ENCODE peak calls at places on chromosomes 11 and 22, in seven cellular contexts. One of them, this sample, is unnamed.

GRCh38 chr11:14380947-14381555 is 22.1 kb upstream of the RRAS2 start:
- DNase-seq in pancreas: peak
- DNase-seq in fibroblast of mammary gland: no peak
- DNase-seq in GM13977: no peak
- DNase-seq in stomach: peak
- DNase-seq in cardiac muscle cell: peak
- DNase-seq in IMR-90: peak
- DNase-seq in this sample: peak

GRCh38 chr11:79055866-79056632 is 384.8 kb downstream of the TENM4 start:
- DNase-seq in stomach: no peak
- DNase-seq in fibroblast of mammary gland: peak
- DNase-seq in cardiac muscle cell: peak
- DNase-seq in IMR-90: peak
- DNase-seq in pancreas: no peak
- DNase-seq in GM13977: no peak
- DNase-seq in this sample: no peak

GRCh38 chr22:47045691-47046410 is 283.4 kb downstream of the TBC1D22A start:
- DNase-seq in IMR-90: no peak
- DNase-seq in cardiac muscle cell: no peak
- DNase-seq in stomach: no peak
- DNase-seq in fibroblast of mammary gland: no peak
- DNase-seq in GM13977: no peak
- DNase-seq in pancreas: peak
- DNase-seq in this sample: peak

GRCh38 chr11:115745545-115746265 is 241.5 kb upstream of the CADM1 start:
- DNase-seq in pancreas: no peak
- DNase-seq in IMR-90: no peak
- DNase-seq in cardiac muscle cell: no peak
- DNase-seq in fibroblast of mammary gland: no peak
- DNase-seq in stomach: no peak
- DNase-seq in GM13977: no peak
- DNase-seq in this sample: peak

GRCh38 chr22:44074286-44074984 is 50.3 kb downstream of the PARVB start:
- DNase-seq in IMR-90: no peak
- DNase-seq in cardiac muscle cell: no peak
- DNase-seq in GM13977: no peak
- DNase-seq in fibroblast of mammary gland: no peak
- DNase-seq in pancreas: no peak
- DNase-seq in stomach: no peak
- DNase-seq in this sample: no peak

GRCh38 chr11:1675536-1676253 is 21.3 kb upstream of the KRTAP5-6 start:
- DNase-seq in GM13977: no peak
- DNase-seq in IMR-90: no peak
- DNase-seq in stomach: no peak
- DNase-seq in fibroblast of mammary gland: no peak
- DNase-seq in cardiac muscle cell: no peak
- DNase-seq in pancreas: no peak
- DNase-seq in this sample: no peak

GRCh38 chr11:12888525-12889158 is 120.5 kb upstream of the RASSF10 start:
- DNase-seq in pancreas: peak
- DNase-seq in GM13977: peak
- DNase-seq in cardiac muscle cell: peak
- DNase-seq in stomach: peak
- DNase-seq in IMR-90: peak
- DNase-seq in fibroblast of mammary gland: peak
- DNase-seq in this sample: peak

GRCh38 chr11:44946268-44946667 is 4.4 kb downstream of the TP53I11 start:
- DNase-seq in pancreas: peak
- DNase-seq in stomach: no peak
- DNase-seq in GM13977: no peak
- DNase-seq in IMR-90: no peak
- DNase-seq in fibroblast of mammary gland: peak
- DNase-seq in cardiac muscle cell: no peak
- DNase-seq in this sample: peak

GRCh38 chr11:75524576-75525432 is 937 bp downstream of the GDPD5 start:
- DNase-seq in IMR-90: peak
- DNase-seq in cardiac muscle cell: peak
- DNase-seq in pancreas: peak
- DNase-seq in stomach: peak
- DNase-seq in fibroblast of mammary gland: peak
- DNase-seq in GM13977: peak
- DNase-seq in this sample: peak

GRCh38 chr11:22539851-22540376 is 85.7 kb downstream of the FANCF start:
- DNase-seq in IMR-90: peak
- DNase-seq in cardiac muscle cell: peak
- DNase-seq in GM13977: peak
- DNase-seq in pancreas: no peak
- DNase-seq in fibroblast of mammary gland: peak
- DNase-seq in stomach: no peak
- DNase-seq in this sample: no peak

GRCh38 chr11:1292018-1292643 is 17.3 kb downstream of the TOLLIP start:
- DNase-seq in cardiac muscle cell: no peak
- DNase-seq in fibroblast of mammary gland: no peak
- DNase-seq in stomach: no peak
- DNase-seq in IMR-90: no peak
- DNase-seq in GM13977: no peak
- DNase-seq in pancreas: no peak
- DNase-seq in this sample: no peak

GRCh38 chr11:92828576-92828975 is 140.9 kb upstream of the MTNR1B start:
- DNase-seq in cardiac muscle cell: no peak
- DNase-seq in fibroblast of mammary gland: no peak
- DNase-seq in stomach: no peak
- DNase-seq in pancreas: no peak
- DNase-seq in IMR-90: no peak
- DNase-seq in GM13977: no peak
- DNase-seq in this sample: no peak

GRCh38 chr11:101096036-101096704 is 33.4 kb downstream of the PGR start:
- DNase-seq in GM13977: no peak
- DNase-seq in cardiac muscle cell: peak
- DNase-seq in pancreas: no peak
- DNase-seq in IMR-90: no peak
- DNase-seq in stomach: peak
- DNase-seq in fibroblast of mammary gland: peak
- DNase-seq in this sample: no peak

GRCh38 chr11:41659990-41660389 is 200.5 kb upstream of the LRRC4C start:
- DNase-seq in IMR-90: no peak
- DNase-seq in pancreas: no peak
- DNase-seq in stomach: no peak
- DNase-seq in cardiac muscle cell: no peak
- DNase-seq in GM13977: no peak
- DNase-seq in fibroblast of mammary gland: no peak
- DNase-seq in this sample: no peak

GRCh38 chr22:28988455-28988854 is 73.2 kb downstream of the C22orf31 start:
- DNase-seq in stomach: no peak
- DNase-seq in pancreas: no peak
- DNase-seq in cardiac muscle cell: no peak
- DNase-seq in GM13977: no peak
- DNase-seq in fibroblast of mammary gland: no peak
- DNase-seq in IMR-90: no peak
- DNase-seq in this sample: no peak

GRCh38 chr11:84922212-84922805 is 704.8 kb downstream of the DLG2 start:
- DNase-seq in stomach: no peak
- DNase-seq in IMR-90: no peak
- DNase-seq in fibroblast of mammary gland: no peak
- DNase-seq in pancreas: no peak
- DNase-seq in GM13977: no peak
- DNase-seq in cardiac muscle cell: no peak
- DNase-seq in this sample: no peak

GRCh38 chr11:76242004-76242779 is 35.9 kb upstream of the WNT11 start:
- DNase-seq in fibroblast of mammary gland: no peak
- DNase-seq in pancreas: no peak
- DNase-seq in cardiac muscle cell: no peak
- DNase-seq in IMR-90: no peak
- DNase-seq in GM13977: no peak
- DNase-seq in stomach: no peak
- DNase-seq in this sample: no peak

GRCh38 chr11:4466168-4466891 is 16.1 kb upstream of the OR52K1 start:
- DNase-seq in fibroblast of mammary gland: no peak
- DNase-seq in pancreas: no peak
- DNase-seq in IMR-90: no peak
- DNase-seq in cardiac muscle cell: no peak
- DNase-seq in stomach: no peak
- DNase-seq in GM13977: no peak
- DNase-seq in this sample: no peak

GRCh38 chr22:19580291-19580890 is 56.2 kb upstream of the CLDN5 start:
- DNase-seq in cardiac muscle cell: no peak
- DNase-seq in stomach: no peak
- DNase-seq in GM13977: no peak
- DNase-seq in pancreas: no peak
- DNase-seq in fibroblast of mammary gland: no peak
- DNase-seq in IMR-90: no peak
- DNase-seq in this sample: no peak

GRCh38 chr11:9861860-9862725 is 198.2 kb downstream of the SWAP70 start:
- DNase-seq in IMR-90: peak
- DNase-seq in stomach: peak
- DNase-seq in pancreas: no peak
- DNase-seq in GM13977: peak
- DNase-seq in fibroblast of mammary gland: peak
- DNase-seq in cardiac muscle cell: peak
- DNase-seq in this sample: peak

GRCh38 chr22:44661070-44661469 is 40.9 kb upstream of the PRR5 start:
- DNase-seq in IMR-90: no peak
- DNase-seq in fibroblast of mammary gland: no peak
- DNase-seq in GM13977: no peak
- DNase-seq in cardiac muscle cell: no peak
- DNase-seq in stomach: no peak
- DNase-seq in pancreas: no peak
- DNase-seq in this sample: no peak

GRCh38 chr11:92822410-92822809 is 147.0 kb upstream of the MTNR1B start:
- DNase-seq in pancreas: no peak
- DNase-seq in stomach: no peak
- DNase-seq in GM13977: no peak
- DNase-seq in IMR-90: no peak
- DNase-seq in cardiac muscle cell: no peak
- DNase-seq in fibroblast of mammary gland: no peak
- DNase-seq in this sample: no peak

GRCh38 chr22:42895087-42895486 is 38.0 kb upstream of the ARFGAP3 start:
- DNase-seq in IMR-90: no peak
- DNase-seq in pancreas: no peak
- DNase-seq in stomach: no peak
- DNase-seq in cardiac muscle cell: no peak
- DNase-seq in GM13977: peak
- DNase-seq in fibroblast of mammary gland: no peak
- DNase-seq in this sample: no peak

DNA sequence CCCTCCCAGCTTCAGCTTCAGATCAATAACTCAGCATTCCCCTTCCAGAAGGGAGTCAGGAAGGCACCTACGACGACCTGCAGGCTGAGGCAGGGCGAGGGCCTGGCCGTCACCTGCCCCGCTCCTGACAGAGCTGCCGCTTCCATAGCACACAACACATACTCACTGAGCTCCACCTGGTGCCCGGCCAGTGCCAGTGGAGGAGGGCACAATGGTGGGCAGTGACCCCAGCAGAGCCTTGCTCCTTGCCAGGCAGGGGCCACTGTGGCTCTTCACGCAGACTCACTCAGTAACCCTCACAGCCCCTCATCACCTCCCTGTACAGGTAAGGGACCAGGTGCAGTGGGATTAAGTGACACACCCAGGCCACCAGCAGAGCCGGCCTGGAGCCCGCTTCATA is 24.6 kb downstream of the LRFN4 start:
- DNase-seq in pancreas: peak
- DNase-seq in IMR-90: no peak
- DNase-seq in stomach: no peak
- DNase-seq in fibroblast of mammary gland: no peak
- DNase-seq in GM13977: no peak
- DNase-seq in cardiac muscle cell: no peak
- DNase-seq in this sample: no peak
- TF ChIP-seq CTCF in pancreas: no peak
- TF ChIP-seq CTCF in IMR-90: no peak
- TF ChIP-seq CTCF in stomach: no peak
- TF ChIP-seq CTCF in fibroblast of mammary gland: no peak
- TF ChIP-seq CTCF in GM13977: no peak
- TF ChIP-seq CTCF in cardiac muscle cell: no peak
- TF ChIP-seq CTCF in this sample: no peak

GRCh38 chr11:56706486-56706885 is 7.6 kb downstream of the OR9G1 start:
- DNase-seq in cardiac muscle cell: no peak
- DNase-seq in fibroblast of mammary gland: no peak
- DNase-seq in stomach: no peak
- DNase-seq in pancreas: no peak
- DNase-seq in IMR-90: no peak
- DNase-seq in GM13977: no peak
- DNase-seq in this sample: no peak
- TF ChIP-seq CTCF in cardiac muscle cell: no peak
- TF ChIP-seq CTCF in fibroblast of mammary gland: no peak
- TF ChIP-seq CTCF in stomach: no peak
- TF ChIP-seq CTCF in pancreas: no peak
- TF ChIP-seq CTCF in IMR-90: no peak
- TF ChIP-seq CTCF in GM13977: no peak
- TF ChIP-seq CTCF in this sample: no peak

DNA sequence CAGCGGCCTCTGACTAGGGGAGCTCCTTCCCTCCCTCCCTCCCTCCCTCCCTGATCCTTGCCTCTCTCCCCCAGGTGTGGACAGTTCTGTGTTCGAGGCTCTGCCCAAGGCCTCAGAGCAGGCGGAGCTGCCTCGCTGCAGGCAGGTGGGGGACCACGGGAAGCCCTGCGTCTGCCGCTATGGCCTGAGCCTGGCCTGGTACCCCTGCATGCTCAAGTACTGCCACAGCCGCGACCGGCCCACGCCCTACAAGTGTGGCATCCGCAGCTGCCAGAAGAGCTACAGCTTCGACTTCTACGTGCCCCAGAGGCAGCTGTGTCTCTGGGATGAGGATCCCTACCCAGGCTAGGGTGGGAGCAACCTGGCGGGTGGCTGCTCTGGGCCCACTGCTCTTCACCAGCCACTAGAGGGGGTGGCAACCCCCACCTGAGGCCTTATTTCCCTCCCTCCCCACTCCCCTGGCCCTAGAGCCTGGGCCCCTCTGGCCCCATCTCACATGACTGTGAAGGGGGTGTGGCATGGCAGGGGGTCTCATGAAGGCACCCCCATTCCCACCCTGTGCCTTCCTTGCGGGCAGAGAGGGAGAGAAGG is 11.1 kb upstream of the POU2F3 start:
- DNase-seq in pancreas: no peak
- DNase-seq in stomach: no peak
- DNase-seq in fibroblast of mammary gland: no peak
- DNase-seq in IMR-90: no peak
- DNase-seq in GM13977: no peak
- DNase-seq in cardiac muscle cell: no peak
- DNase-seq in this sample: no peak
- TF ChIP-seq CTCF in pancreas: no peak
- TF ChIP-seq CTCF in stomach: no peak
- TF ChIP-seq CTCF in fibroblast of mammary gland: peak
- TF ChIP-seq CTCF in IMR-90: peak
- TF ChIP-seq CTCF in GM13977: peak
- TF ChIP-seq CTCF in cardiac muscle cell: no peak
- TF ChIP-seq CTCF in this sample: no peak

DNA sequence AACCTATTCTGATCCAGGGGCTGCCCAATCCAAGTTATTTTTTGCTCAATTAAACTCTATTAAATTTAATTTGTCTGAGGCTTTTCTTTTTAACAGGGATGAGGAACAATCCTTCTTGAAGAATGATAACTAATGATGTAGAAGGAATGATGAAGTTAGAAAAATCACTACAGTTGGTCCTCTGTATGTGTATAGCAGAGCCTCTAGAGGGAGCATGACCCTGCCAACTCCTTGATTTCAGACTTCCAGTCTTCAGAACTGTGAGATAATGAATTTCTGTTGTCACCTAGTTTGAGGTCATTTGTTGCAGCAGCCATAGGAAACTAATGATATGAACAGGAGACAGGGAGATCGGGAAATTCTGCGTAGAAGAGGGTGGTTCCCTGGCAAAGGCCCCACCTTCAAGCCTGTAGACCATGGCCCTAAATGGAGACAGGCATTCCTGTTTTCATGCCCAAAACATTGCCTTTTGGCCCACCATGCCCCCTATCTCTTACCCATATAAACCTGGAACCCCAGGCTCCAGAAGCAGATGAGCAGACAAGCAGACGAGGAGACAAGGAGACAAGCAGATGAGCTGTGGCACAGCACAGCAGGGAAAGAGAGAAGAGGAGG is 7.7 kb upstream of the QSER1 start:
- DNase-seq in stomach: no peak
- DNase-seq in cardiac muscle cell: peak
- DNase-seq in pancreas: no peak
- DNase-seq in IMR-90: no peak
- DNase-seq in GM13977: no peak
- DNase-seq in fibroblast of mammary gland: peak
- DNase-seq in this sample: no peak
- TF ChIP-seq CTCF in stomach: no peak
- TF ChIP-seq CTCF in cardiac muscle cell: peak
- TF ChIP-seq CTCF in pancreas: no peak
- TF ChIP-seq CTCF in IMR-90: peak
- TF ChIP-seq CTCF in GM13977: peak
- TF ChIP-seq CTCF in fibroblast of mammary gland: peak
- TF ChIP-seq CTCF in this sample: no peak

This sample was measured in glutamatergic neuron.